ENCODE peak calls at places on chromosome 5, in ten cellular contexts. One of them, this sample, is unnamed.

GRCh38 chr5:78574731-78575161 is 73.8 kb downstream of the LHFPL2 start:
- DNase-seq in progenitor cell of endocrine pancreas: no peak
- DNase-seq in uterus: no peak
- DNase-seq in stomach: no peak
- DNase-seq in bronchial epithelial cell: peak
- DNase-seq in transverse colon: no peak
- DNase-seq in astrocyte: peak
- DNase-seq in AG10803: no peak
- DNase-seq in nephron progenitor cell: no peak
- DNase-seq in WTC11: no peak
- DNase-seq in this sample: peak

GRCh38 chr5:141149812-141150211 is at the start of gene PCDHB6:
- DNase-seq in WTC11: no peak
- DNase-seq in AG10803: peak
- DNase-seq in nephron progenitor cell: no peak
- DNase-seq in astrocyte: no peak
- DNase-seq in stomach: no peak
- DNase-seq in uterus: no peak
- DNase-seq in bronchial epithelial cell: peak
- DNase-seq in progenitor cell of endocrine pancreas: no peak
- DNase-seq in transverse colon: no peak
- DNase-seq in this sample: no peak

GRCh38 chr5:131230406-131230805 is 33.4 kb upstream of the CDC42SE2 start:
- DNase-seq in WTC11: no peak
- DNase-seq in progenitor cell of endocrine pancreas: no peak
- DNase-seq in astrocyte: no peak
- DNase-seq in nephron progenitor cell: no peak
- DNase-seq in transverse colon: no peak
- DNase-seq in AG10803: no peak
- DNase-seq in stomach: no peak
- DNase-seq in bronchial epithelial cell: no peak
- DNase-seq in uterus: no peak
- DNase-seq in this sample: peak

GRCh38 chr5:14917719-14918118 is 46.1 kb upstream of the ANKH start:
- DNase-seq in uterus: no peak
- DNase-seq in bronchial epithelial cell: no peak
- DNase-seq in stomach: no peak
- DNase-seq in nephron progenitor cell: no peak
- DNase-seq in astrocyte: no peak
- DNase-seq in AG10803: peak
- DNase-seq in progenitor cell of endocrine pancreas: no peak
- DNase-seq in WTC11: no peak
- DNase-seq in transverse colon: no peak
- DNase-seq in this sample: no peak

GRCh38 chr5:127097288-127097687 is 24.0 kb upstream of the C5orf63 start:
- DNase-seq in transverse colon: no peak
- DNase-seq in bronchial epithelial cell: no peak
- DNase-seq in astrocyte: no peak
- DNase-seq in progenitor cell of endocrine pancreas: no peak
- DNase-seq in AG10803: no peak
- DNase-seq in WTC11: no peak
- DNase-seq in nephron progenitor cell: no peak
- DNase-seq in uterus: no peak
- DNase-seq in stomach: no peak
- DNase-seq in this sample: no peak

GRCh38 chr5:35853652-35854051 is 3.0 kb upstream of the IL7R start:
- DNase-seq in nephron progenitor cell: no peak
- DNase-seq in bronchial epithelial cell: no peak
- DNase-seq in stomach: no peak
- DNase-seq in AG10803: peak
- DNase-seq in uterus: no peak
- DNase-seq in WTC11: no peak
- DNase-seq in transverse colon: peak
- DNase-seq in astrocyte: no peak
- DNase-seq in progenitor cell of endocrine pancreas: no peak
- DNase-seq in this sample: no peak

GRCh38 chr5:168288349-168289245 is 2.8 kb upstream of the WWC1 start:
- DNase-seq in astrocyte: no peak
- DNase-seq in uterus: no peak
- DNase-seq in progenitor cell of endocrine pancreas: no peak
- DNase-seq in bronchial epithelial cell: peak
- DNase-seq in transverse colon: peak
- DNase-seq in stomach: peak
- DNase-seq in WTC11: no peak
- DNase-seq in AG10803: no peak
- DNase-seq in nephron progenitor cell: no peak
- DNase-seq in this sample: no peak

GRCh38 chr5:68450245-68450852 is 234.8 kb downstream of the PIK3R1 start:
- DNase-seq in astrocyte: peak
- DNase-seq in stomach: no peak
- DNase-seq in progenitor cell of endocrine pancreas: no peak
- DNase-seq in uterus: no peak
- DNase-seq in AG10803: no peak
- DNase-seq in WTC11: no peak
- DNase-seq in bronchial epithelial cell: peak
- DNase-seq in transverse colon: no peak
- DNase-seq in nephron progenitor cell: no peak
- DNase-seq in this sample: no peak

GRCh38 chr5:31901807-31902530 is 263.0 kb downstream of the PDZD2 start:
- DNase-seq in WTC11: no peak
- DNase-seq in bronchial epithelial cell: no peak
- DNase-seq in progenitor cell of endocrine pancreas: no peak
- DNase-seq in AG10803: no peak
- DNase-seq in transverse colon: no peak
- DNase-seq in nephron progenitor cell: no peak
- DNase-seq in stomach: no peak
- DNase-seq in astrocyte: peak
- DNase-seq in uterus: no peak
- DNase-seq in this sample: no peak

GRCh38 chr5:138502521-138502920 is 37.2 kb downstream of the EGR1 start:
- DNase-seq in stomach: no peak
- DNase-seq in bronchial epithelial cell: no peak
- DNase-seq in WTC11: no peak
- DNase-seq in AG10803: no peak
- DNase-seq in uterus: no peak
- DNase-seq in astrocyte: no peak
- DNase-seq in progenitor cell of endocrine pancreas: no peak
- DNase-seq in transverse colon: no peak
- DNase-seq in nephron progenitor cell: no peak
- DNase-seq in this sample: no peak

GRCh38 chr5:103402861-103403260 is 144.3 kb downstream of the MACIR start:
- DNase-seq in AG10803: no peak
- DNase-seq in bronchial epithelial cell: no peak
- DNase-seq in astrocyte: no peak
- DNase-seq in WTC11: no peak
- DNase-seq in transverse colon: no peak
- DNase-seq in uterus: no peak
- DNase-seq in nephron progenitor cell: no peak
- DNase-seq in stomach: no peak
- DNase-seq in progenitor cell of endocrine pancreas: no peak
- DNase-seq in this sample: no peak

GRCh38 chr5:164119806-164120440 is 614.5 kb downstream of the MAT2B start:
- DNase-seq in astrocyte: peak
- DNase-seq in nephron progenitor cell: peak
- DNase-seq in uterus: no peak
- DNase-seq in progenitor cell of endocrine pancreas: no peak
- DNase-seq in bronchial epithelial cell: peak
- DNase-seq in stomach: no peak
- DNase-seq in WTC11: peak
- DNase-seq in AG10803: peak
- DNase-seq in transverse colon: no peak
- DNase-seq in this sample: no peak

GRCh38 chr5:60792438-60792837 is 51.6 kb downstream of the ELOVL7 start:
- DNase-seq in WTC11: no peak
- DNase-seq in bronchial epithelial cell: no peak
- DNase-seq in transverse colon: no peak
- DNase-seq in uterus: no peak
- DNase-seq in AG10803: no peak
- DNase-seq in astrocyte: no peak
- DNase-seq in stomach: no peak
- DNase-seq in nephron progenitor cell: no peak
- DNase-seq in progenitor cell of endocrine pancreas: no peak
- DNase-seq in this sample: no peak

GRCh38 chr5:162512935-162513575 is 445.5 kb downstream of the GABRG2 start:
- DNase-seq in WTC11: no peak
- DNase-seq in transverse colon: no peak
- DNase-seq in astrocyte: no peak
- DNase-seq in stomach: no peak
- DNase-seq in AG10803: no peak
- DNase-seq in nephron progenitor cell: no peak
- DNase-seq in progenitor cell of endocrine pancreas: no peak
- DNase-seq in uterus: no peak
- DNase-seq in bronchial epithelial cell: peak
- DNase-seq in this sample: no peak

GRCh38 chr5:58236498-58236897 is 223.4 kb downstream of the PLK2 start:
- DNase-seq in progenitor cell of endocrine pancreas: no peak
- DNase-seq in WTC11: no peak
- DNase-seq in uterus: no peak
- DNase-seq in nephron progenitor cell: no peak
- DNase-seq in AG10803: no peak
- DNase-seq in transverse colon: no peak
- DNase-seq in astrocyte: no peak
- DNase-seq in stomach: no peak
- DNase-seq in bronchial epithelial cell: no peak
- DNase-seq in this sample: no peak

DNA sequence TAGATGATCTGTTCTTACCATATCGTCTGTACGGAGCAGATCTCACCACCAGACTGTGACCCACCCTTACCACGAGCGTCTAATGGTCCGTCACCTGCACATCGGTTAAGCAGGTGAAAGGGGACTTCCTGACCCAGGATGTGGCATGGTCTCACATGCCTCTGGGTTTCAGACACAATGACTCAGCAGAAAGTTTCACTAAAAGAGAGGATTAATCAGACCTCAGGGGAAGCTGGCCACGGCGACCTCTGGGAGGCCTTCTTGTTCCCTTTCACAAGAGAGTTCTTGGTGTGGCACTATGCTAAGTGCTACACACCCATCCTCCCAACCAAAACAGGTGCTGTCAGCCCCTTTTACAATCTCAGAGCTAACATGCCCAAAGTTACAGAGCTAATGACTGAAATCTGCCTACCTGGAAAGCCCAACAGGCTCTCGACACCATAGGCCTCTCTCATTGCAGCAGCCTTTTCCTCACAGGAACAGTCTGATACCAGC is 41.6 kb downstream of the ADAMTS12 start:
- DNase-seq in bronchial epithelial cell: peak
- DNase-seq in WTC11: no peak
- DNase-seq in transverse colon: no peak
- DNase-seq in astrocyte: peak
- DNase-seq in stomach: no peak
- DNase-seq in AG10803: peak
- DNase-seq in progenitor cell of endocrine pancreas: no peak
- DNase-seq in nephron progenitor cell: no peak
- DNase-seq in uterus: no peak
- DNase-seq in this sample: peak
- TF ChIP-seq CTCF in bronchial epithelial cell: no peak
- TF ChIP-seq CTCF in WTC11: no peak
- TF ChIP-seq CTCF in transverse colon: no peak
- TF ChIP-seq CTCF in astrocyte: no peak
- TF ChIP-seq CTCF in stomach: no peak
- TF ChIP-seq CTCF in AG10803: no peak
- TF ChIP-seq CTCF in progenitor cell of endocrine pancreas: no peak
- TF ChIP-seq CTCF in nephron progenitor cell: no peak
- TF ChIP-seq CTCF in uterus: no peak
- TF ChIP-seq CTCF in this sample: no peak

DNA sequence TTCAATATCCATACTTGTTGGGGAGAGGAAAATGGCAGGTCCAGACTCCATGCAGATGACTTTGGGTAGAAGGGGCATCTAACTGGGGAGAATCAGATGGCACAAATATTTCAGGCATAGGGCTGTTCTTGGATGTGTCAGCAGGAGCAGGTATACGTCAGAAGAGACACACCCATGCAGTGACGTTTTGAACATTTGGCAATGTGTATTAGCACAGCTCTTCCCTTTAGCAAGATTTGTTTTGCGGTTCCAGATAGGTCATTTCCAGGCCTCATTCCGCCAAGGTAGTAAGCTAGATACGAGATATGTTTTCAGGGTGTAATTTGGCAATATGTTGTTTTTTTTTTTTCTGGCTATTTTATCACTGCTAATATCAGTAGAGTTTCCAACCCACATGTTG is 187.2 kb upstream of the CDH10 start:
- DNase-seq in uterus: no peak
- DNase-seq in AG10803: no peak
- DNase-seq in astrocyte: no peak
- DNase-seq in WTC11: no peak
- DNase-seq in transverse colon: no peak
- DNase-seq in progenitor cell of endocrine pancreas: no peak
- DNase-seq in bronchial epithelial cell: no peak
- DNase-seq in stomach: no peak
- DNase-seq in nephron progenitor cell: no peak
- DNase-seq in this sample: no peak
- TF ChIP-seq CTCF in uterus: no peak
- TF ChIP-seq CTCF in AG10803: no peak
- TF ChIP-seq CTCF in astrocyte: no peak
- TF ChIP-seq CTCF in WTC11: no peak
- TF ChIP-seq CTCF in transverse colon: no peak
- TF ChIP-seq CTCF in progenitor cell of endocrine pancreas: no peak
- TF ChIP-seq CTCF in bronchial epithelial cell: no peak
- TF ChIP-seq CTCF in stomach: no peak
- TF ChIP-seq CTCF in nephron progenitor cell: no peak
- TF ChIP-seq CTCF in this sample: no peak

DNA sequence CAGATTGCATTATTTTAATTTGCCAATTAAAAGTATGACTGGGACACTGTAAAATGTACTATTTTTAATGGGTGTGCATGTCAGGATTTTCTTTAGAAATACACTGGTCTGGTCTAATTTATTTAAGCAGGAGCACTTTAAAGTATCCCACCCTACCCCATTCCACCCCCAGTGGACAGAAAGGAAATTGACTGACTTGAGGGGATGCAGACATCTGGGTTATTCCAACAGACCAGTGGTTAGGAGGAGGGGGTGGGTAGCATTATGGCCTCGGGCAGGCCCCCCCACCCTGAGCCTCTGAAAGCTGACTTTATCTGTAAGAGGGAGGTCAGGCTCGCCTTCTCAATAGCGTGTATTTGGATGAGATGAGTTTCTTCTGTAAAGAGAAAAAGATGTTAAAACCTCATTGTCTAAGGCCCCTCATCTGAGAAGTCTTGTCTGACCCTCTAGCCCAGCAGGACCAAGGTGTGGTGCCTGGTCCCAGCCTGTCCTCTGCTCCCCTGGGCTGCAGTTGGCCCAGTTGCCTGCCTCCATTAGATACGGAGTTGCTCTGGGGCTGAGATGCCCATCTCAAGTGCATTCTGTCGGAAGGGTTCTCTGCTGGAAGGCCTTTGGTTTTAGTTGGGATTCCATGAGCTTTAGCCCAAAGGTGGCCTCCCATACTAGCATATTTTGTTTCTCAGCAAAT is 4.4 kb downstream of the HNRNPAB start:
- DNase-seq in bronchial epithelial cell: no peak
- DNase-seq in uterus: no peak
- DNase-seq in transverse colon: no peak
- DNase-seq in astrocyte: no peak
- DNase-seq in WTC11: peak
- DNase-seq in AG10803: no peak
- DNase-seq in nephron progenitor cell: no peak
- DNase-seq in progenitor cell of endocrine pancreas: no peak
- DNase-seq in stomach: no peak
- DNase-seq in this sample: no peak
- TF ChIP-seq CTCF in bronchial epithelial cell: peak
- TF ChIP-seq CTCF in uterus: no peak
- TF ChIP-seq CTCF in transverse colon: peak
- TF ChIP-seq CTCF in astrocyte: no peak
- TF ChIP-seq CTCF in WTC11: no peak
- TF ChIP-seq CTCF in AG10803: peak
- TF ChIP-seq CTCF in nephron progenitor cell: peak
- TF ChIP-seq CTCF in progenitor cell of endocrine pancreas: peak
- TF ChIP-seq CTCF in stomach: no peak
- TF ChIP-seq CTCF in this sample: no peak

GRCh38 chr5:142150431-142150830 is 41.9 kb downstream of the NDFIP1 start:
- DNase-seq in progenitor cell of endocrine pancreas: no peak
- DNase-seq in stomach: no peak
- DNase-seq in transverse colon: no peak
- DNase-seq in nephron progenitor cell: no peak
- DNase-seq in AG10803: no peak
- DNase-seq in bronchial epithelial cell: no peak
- DNase-seq in WTC11: no peak
- DNase-seq in astrocyte: no peak
- DNase-seq in uterus: no peak
- DNase-seq in this sample: no peak
- TF ChIP-seq CTCF in progenitor cell of endocrine pancreas: no peak
- TF ChIP-seq CTCF in stomach: no peak
- TF ChIP-seq CTCF in transverse colon: no peak
- TF ChIP-seq CTCF in nephron progenitor cell: no peak
- TF ChIP-seq CTCF in AG10803: no peak
- TF ChIP-seq CTCF in bronchial epithelial cell: no peak
- TF ChIP-seq CTCF in WTC11: no peak
- TF ChIP-seq CTCF in astrocyte: no peak
- TF ChIP-seq CTCF in uterus: no peak
- TF ChIP-seq CTCF in this sample: no peak